ENCODE peak calls at places on chromosomes 3 and 15, in ten cellular contexts. R is ovary, H is sigmoid colon, O is esophagus muscularis mucosa, T is K562, G is SK-N-SH, Z is A549, B is HepG2, P is tibial nerve, W is suprapubic skin. D is an unnamed sample.

GRCh38 chr3:185989511-185989910 is 51.7 kb upstream of the TRA2B start:
- DNase-seq in R (no peak), H (no peak), O (no peak), T (no peak), G (no peak), Z (no peak), B (no peak), P (no peak), W (no peak), D (no peak)

GRCh38 chr15:95298729-95299128 is 1031.8 kb upstream of the NR2F2 start:
- DNase-seq in R (no peak), H (no peak), O (no peak), T (no peak), G (no peak), Z (no peak), B (no peak), P (no peak), W (no peak), D (no peak)

GRCh38 chr3:165636682-165637010 is 200.6 kb downstream of the BCHE start:
- DNase-seq in R (no peak), H (no peak), O (no peak), T (no peak), G (no peak), Z (no peak), B (no peak), P (no peak), W (no peak), D (no peak)

GRCh38 chr15:72925661-72926060 is 126.6 kb upstream of the NEO1 start:
- DNase-seq in R (no peak), H (no peak), O (no peak), T (no peak), G (no peak), Z (no peak), B (no peak), P (no peak), W (no peak), D (no peak)

GRCh38 chr15:71591057-71591456 is 219.3 kb upstream of the NR2E3 start:
- DNase-seq in R (no peak), H (no peak), O (peak; percentile 64), T (no peak), G (peak; percentile 23), Z (no peak), B (no peak), P (no peak), W (no peak), D (no peak)

GRCh38 chr3:10950476-10951294 is 41.9 kb upstream of the SLC6A1 start:
- DNase-seq in R (peak; percentile 52), H (no peak), O (no peak), T (peak; percentile 69), G (peak; percentile 65), Z (peak; percentile 53), B (peak; percentile 25), P (no peak), W (no peak), D (no peak)

GRCh38 chr3:167394003-167394402 is 13.9 kb upstream of the ZBBX start:
- DNase-seq in R (no peak), H (no peak), O (no peak), T (no peak), G (no peak), Z (no peak), B (peak; percentile 1), P (no peak), W (no peak), D (no peak)

GRCh38 chr15:77495806-77496589 is 75.3 kb downstream of the HMG20A start:
- DNase-seq in R (no peak), H (no peak), O (no peak), T (no peak), G (no peak), Z (no peak), B (no peak), P (no peak), W (no peak), D (no peak)

GRCh38 chr3:130915567-130916292 is 21.8 kb downstream of the ATP2C1 start:
- DNase-seq in R (no peak), H (no peak), O (no peak), T (no peak), G (no peak), Z (no peak), B (no peak), P (no peak), W (no peak), D (no peak)

GRCh38 chr3:106329505-106329904 is 460.7 kb upstream of the CBLB start:
- DNase-seq in R (no peak), H (no peak), O (no peak), T (no peak), G (no peak), Z (no peak), B (no peak), P (no peak), W (no peak), D (no peak)

GRCh38 chr15:71364117-71364584 is 248.9 kb downstream of the THSD4 start:
- DNase-seq in R (no peak), H (no peak), O (no peak), T (no peak), G (no peak), Z (no peak), B (no peak), P (no peak), W (no peak), D (no peak)

GRCh38 chr3:70982274-70982673 is 601.3 kb downstream of the FOXP1 start:
- DNase-seq in R (no peak), H (no peak), O (no peak), T (no peak), G (no peak), Z (no peak), B (no peak), P (no peak), W (no peak), D (no peak)

GRCh38 chr3:186843039-186843432 is 526 bp downstream of the ADIPOQ start:
- DNase-seq in R (no peak), H (no peak), O (no peak), T (no peak), G (no peak), Z (no peak), B (no peak), P (no peak), W (no peak), D (no peak)

GRCh38 chr15:41603941-41604660 is 45.1 kb downstream of the TYRO3 start:
- DNase-seq in R (peak; percentile 80), H (peak; percentile 81), O (no peak), T (peak; percentile 63), G (peak; percentile 84), Z (peak; percentile 76), B (peak; percentile 63), P (peak; percentile 19), W (peak; percentile 78), D (peak; percentile 57)

GRCh38 chr15:41607033-41607432 is 48.0 kb downstream of the TYRO3 start:
- DNase-seq in R (no peak), H (no peak), O (no peak), T (no peak), G (no peak), Z (no peak), B (no peak), P (no peak), W (no peak), D (no peak)

GRCh38 chr15:41605566-41605965 is 46.6 kb downstream of the TYRO3 start:
- DNase-seq in R (no peak), H (no peak), O (no peak), T (no peak), G (no peak), Z (no peak), B (peak; percentile 42), P (no peak), W (no peak), D (no peak)

GRCh38 chr15:41610048-41610447 is 50.2 kb upstream of the MGA start:
- DNase-seq in R (no peak), H (no peak), O (no peak), T (no peak), G (no peak), Z (no peak), B (no peak), P (no peak), W (no peak), D (no peak)

DNA sequence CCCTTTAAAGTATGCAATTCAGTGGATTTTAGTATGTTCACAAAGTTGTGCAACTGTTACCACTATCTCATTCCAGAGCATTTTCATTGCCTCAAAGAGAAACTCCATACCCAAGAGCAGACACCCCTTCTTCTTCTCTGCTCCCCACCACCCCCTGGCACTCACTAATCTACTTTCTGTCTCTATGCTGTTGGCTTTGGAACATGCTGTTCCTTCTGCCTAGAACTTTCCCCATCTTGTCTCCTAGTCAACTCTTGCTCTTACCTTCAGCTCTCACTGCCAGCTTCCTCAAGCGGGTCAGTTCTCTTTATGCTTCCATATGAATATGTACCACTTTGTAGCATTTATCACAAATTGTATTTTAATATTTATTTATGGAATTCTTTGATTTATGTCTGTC is 50.1 kb downstream of the TYRO3 start:
- DNase-seq in R (no peak), H (no peak), O (no peak), T (no peak), G (no peak), Z (no peak), B (no peak), P (no peak), W (no peak), D (no peak)
- H3K27ac ChIP-seq in R (no peak overlapping the region), H (no peak overlapping the region), O (no peak overlapping the region), T (no peak overlapping the region), G (no peak overlapping the region), Z (no peak overlapping the region), B (no peak overlapping the region), P (no peak overlapping the region), W (no peak overlapping the region), D (no peak overlapping the region)

DNA sequence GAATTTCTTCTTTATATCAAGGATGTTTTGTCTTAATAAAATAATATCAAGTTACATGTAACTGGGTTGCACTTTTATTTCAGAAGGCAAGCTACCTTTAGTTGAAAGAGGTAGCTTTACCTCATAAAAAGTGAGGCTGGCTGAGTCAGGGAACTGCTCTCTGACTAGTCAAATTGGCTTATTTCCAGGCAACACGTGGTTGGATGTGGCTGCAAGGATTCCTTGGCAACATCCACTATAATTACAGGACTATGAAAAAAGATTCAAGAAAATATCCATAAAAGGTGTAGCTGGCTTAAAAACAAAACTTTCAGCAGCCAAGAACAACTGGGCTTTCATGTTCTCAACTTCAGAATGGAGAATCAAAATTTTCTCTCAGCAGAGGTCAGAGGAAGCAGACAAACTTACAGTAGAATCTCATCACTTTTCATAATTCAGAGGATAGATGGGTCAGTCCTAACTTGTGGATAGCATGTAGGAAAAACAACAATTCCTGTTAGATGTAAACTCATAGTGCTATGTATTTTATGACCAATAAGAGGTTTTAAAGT is 779.1 kb downstream of the MECOM start:
- DNase-seq in R (no peak), H (no peak), O (no peak), T (no peak), G (no peak), Z (peak; percentile 31), B (no peak), P (no peak), W (no peak), D (peak; percentile 50)
- TF ChIP-seq EP300 in R (no peak), H (no peak), O (no peak), T (no peak), G (no peak), Z (no peak), B (no peak), P (no peak), W (no peak), D (no peak)

GRCh38 chr3:190339130-190339529 is 16.9 kb upstream of the CLDN1 start:
- DNase-seq in R (no peak), H (no peak), O (no peak), T (no peak), G (no peak), Z (no peak), B (peak; percentile 37), P (no peak), W (no peak), D (no peak)
- TF ChIP-seq CTCF in R (no peak), H (no peak), O (no peak), T (no peak), G (peak; percentile 14), Z (peak; percentile 5), B (peak; percentile 28), P (no peak), W (no peak), D (no peak)

GRCh38 chr3:181564222-181564621 is 147.5 kb upstream of the SOX2 start:
- DNase-seq in R (no peak), H (no peak), O (no peak), T (no peak), G (no peak), Z (no peak), B (no peak), P (no peak), W (no peak), D (no peak)
- H3K27ac ChIP-seq in R (no peak overlapping the region), H (no peak overlapping the region), O (no peak overlapping the region), T (no peak overlapping the region), G (no peak overlapping the region), Z (no peak overlapping the region), B (no peak overlapping the region), P (no peak overlapping the region), W (no peak overlapping the region), D (no peak overlapping the region)

D was measured in stomach.